ENCODE peak calls at places on chromosomes 2 and 18, in four cellular contexts. U is NCI-H524; L is activated naive CD4-positive, alpha-beta T cell treated with anti-CD3 and anti-CD28 coated beads, Interleukin-2, amount 50 U/mL, for 16 hours; J is naive thymus-derived CD4-positive, alpha-beta T cell. I is an unnamed sample.

GRCh38 chr2:181305151-181306123 is 151.7 kb upstream of the ITGA4 start:
- DNase-seq in U (no peak), L (no peak), J (no peak), I (peak)

GRCh38 chr2:133497261-133497893 is 70.9 kb downstream of the NCKAP5 start:
- DNase-seq in U (no peak), L (no peak), J (no peak), I (no peak)

GRCh38 chr2:10132043-10132575 is 9.6 kb downstream of the RRM2 start:
- DNase-seq in U (no peak), L (no peak), J (no peak), I (no peak)

GRCh38 chr2:75493230-75493629 is 67.5 kb downstream of the EVA1A start:
- DNase-seq in U (no peak), L (no peak), J (no peak), I (no peak)

GRCh38 chr2:46812381-46813024 is 103.1 kb downstream of the MCFD2 start:
- DNase-seq in U (no peak), L (no peak), J (no peak), I (no peak)

GRCh38 chr2:54416166-54416798 is 39.8 kb upstream of the SPTBN1 start:
- DNase-seq in U (no peak), L (no peak), J (no peak), I (no peak)

GRCh38 chr2:769771-770170 is 92.6 kb upstream of the TMEM18 start:
- DNase-seq in U (no peak), L (no peak), J (no peak), I (peak)

GRCh38 chr2:9997936-9998335 is 45.4 kb upstream of the KLF11 start:
- DNase-seq in U (no peak), L (no peak), J (no peak), I (no peak)

GRCh38 chr2:1796581-1796930 is 52.2 kb upstream of the PXDN start:
- DNase-seq in U (no peak), L (no peak), J (no peak), I (no peak)

GRCh38 chr2:85131116-85131515 is 2.1 kb upstream of the TCF7L1 start:
- DNase-seq in U (no peak), L (no peak), J (no peak), I (peak)

GRCh38 chr2:157990173-157990572 is 111.5 kb upstream of the UPP2 start:
- DNase-seq in U (peak), L (no peak), J (no peak), I (no peak)

GRCh38 chr2:23944527-23944926 is 4.3 kb downstream of the UBXN2A start:
- DNase-seq in U (no peak), L (no peak), J (no peak), I (no peak)

GRCh38 chr2:166494140-166494544 is at the start of gene SCN7A:
- DNase-seq in U (peak), L (no peak), J (no peak), I (no peak)

GRCh38 chr2:232537079-232537478 is 2.4 kb upstream of the CHRNG start:
- DNase-seq in U (no peak), L (no peak), J (no peak), I (no peak)

GRCh38 chr2:212538156-212539144 is at the start of gene ERBB4:
- DNase-seq in U (no peak), L (no peak), J (no peak), I (no peak)

GRCh38 chr18:32730068-32730467 is 42.8 kb downstream of the KLHL14 start:
- DNase-seq in U (no peak), L (no peak), J (no peak), I (no peak)

GRCh38 chr2:181891258-181891965 is at the start of gene ITPRID2:
- DNase-seq in U (peak), L (peak), J (peak), I (peak)

GRCh38 chr2:64750001-64750816 is 96.5 kb upstream of the SERTAD2 start:
- DNase-seq in U (peak), L (peak), J (peak), I (no peak)

GRCh38 chr2:226829721-226830631 is 5.9 kb upstream of the RHBDD1 start:
- DNase-seq in U (no peak), L (no peak), J (no peak), I (no peak)

GRCh38 chr2:64880193-64880951 is 108.8 kb upstream of the SLC1A4 start:
- DNase-seq in U (no peak), L (no peak), J (no peak), I (no peak)

GRCh38 chr18:43116699-43117294 is 1.3 kb upstream of the RIT2 start:
- DNase-seq in U (no peak), L (no peak), J (no peak), I (no peak)

GRCh38 chr2:39649491-39649890 is 16.2 kb upstream of the TMEM178A start:
- DNase-seq in U (no peak), L (no peak), J (no peak), I (no peak)

GRCh38 chr2:54613794-54614257 is 109.6 kb upstream of the EML6 start:
- DNase-seq in U (no peak), L (no peak), J (no peak), I (no peak)

GRCh38 chr2:72723769-72724370 is 102.0 kb downstream of the EXOC6B start:
- DNase-seq in U (no peak), L (no peak), J (no peak), I (no peak)

GRCh38 chr2:65662654-65663432 is 230.4 kb upstream of the SPRED2 start:
- DNase-seq in U (no peak), L (no peak), J (no peak), I (no peak)

GRCh38 chr18:34322365-34323289 is 97.9 kb upstream of the NOL4 start:
- DNase-seq in U (no peak), L (no peak), J (no peak), I (peak)

GRCh38 chr2:168853471-168853870 is 36.8 kb downstream of the SPC25 start:
- DNase-seq in U (no peak), L (no peak), J (no peak), I (no peak)

GRCh38 chr2:63983986-63984605 is 35.1 kb downstream of the VPS54 start:
- DNase-seq in U (no peak), L (no peak), J (no peak), I (no peak)

GRCh38 chr18:58590231-58590630 is 38.7 kb downstream of the ALPK2 start:
- DNase-seq in U (no peak), L (no peak), J (no peak), I (no peak)

GRCh38 chr2:36582556-36583350 is 15.2 kb downstream of the FEZ2 start:
- DNase-seq in U (no peak), L (no peak), J (no peak), I (no peak)

GRCh38 chr18:23587220-23587642 is 925 bp upstream of the NPC1 start:
- DNase-seq in U (no peak), L (no peak), J (no peak), I (no peak)

GRCh38 chr2:149090706-149091105 is 52.2 kb downstream of the LYPD6B start:
- DNase-seq in U (no peak), L (no peak), J (no peak), I (no peak)

GRCh38 chr2:49943944-49944803 is 789.9 kb upstream of the FSHR start:
- DNase-seq in U (no peak), L (no peak), J (no peak), I (no peak)

GRCh38 chr2:163248321-163249090 is 409.9 kb upstream of the KCNH7 start:
- DNase-seq in U (no peak), L (no peak), J (no peak), I (no peak)

GRCh38 chr18:66838340-66838987 is 234.6 kb upstream of the CDH19 start:
- DNase-seq in U (no peak), L (no peak), J (no peak), I (no peak)

GRCh38 chr2:44941551-44942234 is at the start of gene SIX3:
- DNase-seq in U (peak), L (no peak), J (no peak), I (peak)

GRCh38 chr18:24026457-24026856 is 11.9 kb downstream of the TTC39C start:
- DNase-seq in U (no peak), L (no peak), J (no peak), I (no peak)

GRCh38 chr2:10776231-10776977 is 36.2 kb downstream of the PDIA6 start:
- DNase-seq in U (no peak), L (no peak), J (no peak), I (no peak)